ENCODE peak calls at places on chromosomes 12 and 14, in eight cellular contexts. G, M, T, V, K, L, Y and X are unnamed samples.
A peak's percentile ranks its signal among the peaks of the same experiment; 100 is the strongest.

GRCh38 chr12:2408262-2408661 is 355.5 kb downstream of the CACNA1C start:
- DNase-seq in G (no peak), M (no peak), T (no peak), V (no peak), K (no peak), L (no peak), Y (no peak), X (no peak)

GRCh38 chr12:32240833-32241232 is 134.2 kb downstream of the BICD1 start:
- DNase-seq in G (no peak), M (no peak), T (no peak), V (no peak), K (no peak), L (no peak), Y (peak; percentile 54), X (no peak)

GRCh38 chr14:30420489-30420888 is 138.5 kb upstream of the G2E3 start:
- DNase-seq in G (no peak), M (no peak), T (no peak), V (no peak), K (no peak), L (no peak), Y (no peak), X (no peak)

GRCh38 chr12:65656904-65657351 is 167.4 kb upstream of the HMGA2 start:
- DNase-seq in G (no peak), M (no peak), T (no peak), V (peak; percentile 32), K (peak; percentile 36), L (no peak), Y (peak; percentile 100), X (no peak)

GRCh38 chr12:69698769-69699540 is at the start of gene BEST3:
- DNase-seq in G (no peak), M (peak; percentile 23), T (no peak), V (no peak), K (no peak), L (no peak), Y (no peak), X (peak; percentile 87)

GRCh38 chr14:50667491-50668007 is 557 bp downstream of the SAV1 start:
- DNase-seq in G (peak; percentile 84), M (no peak), T (no peak), V (peak; percentile 54), K (peak; percentile 61), L (peak; percentile 56), Y (peak; percentile 8), X (no peak)

GRCh38 chr12:125683748-125684381 is 618.6 kb downstream of the AACS start:
- DNase-seq in G (peak; percentile 100), M (no peak), T (no peak), V (peak; percentile 83), K (peak; percentile 64), L (peak; percentile 70), Y (peak; percentile 6), X (no peak)

GRCh38 chr12:48084841-48085460 is 20.9 kb downstream of the SENP1 start:
- DNase-seq in G (no peak), M (no peak), T (no peak), V (no peak), K (no peak), L (no peak), Y (no peak), X (no peak)

GRCh38 chr12:124004233-124004875 is 31.3 kb downstream of the ZNF664 start:
- DNase-seq in G (no peak), M (no peak), T (no peak), V (no peak), K (no peak), L (no peak), Y (no peak), X (no peak)

GRCh38 chr12:52636189-52636588 is 15.8 kb downstream of the KRT2 start:
- DNase-seq in G (peak; percentile 35), M (no peak), T (no peak), V (no peak), K (no peak), L (peak; percentile 12), Y (no peak), X (no peak)

GRCh38 chr14:20350860-20351259 is 7.4 kb downstream of the PARP2 start:
- DNase-seq in G (no peak), M (no peak), T (no peak), V (no peak), K (no peak), L (no peak), Y (no peak), X (no peak)

GRCh38 chr12:7091660-7092228 is 501 bp downstream of the C1R start:
- DNase-seq in G (peak; percentile 57), M (no peak), T (no peak), V (no peak), K (no peak), L (no peak), Y (no peak), X (no peak)